ENCODE peak calls at places on chromosomes 13 and 19, in ten cellular contexts. H, X, G, M, R, W, J, Z, P and F are unnamed samples.

GRCh38 chr13:97502192-97502591 is 68.2 kb downstream of the RAP2A start:
- DNase-seq in H (peak; percentile 43), X (no peak), G (no peak), M (no peak), R (no peak), W (no peak), J (no peak), Z (peak; percentile 62), P (no peak), F (no peak)

GRCh38 chr19:8655340-8655709 is 24.9 kb downstream of the NFILZ start:
- DNase-seq in H (no peak), X (no peak), G (no peak), M (no peak), R (peak; percentile 10), W (no peak), J (no peak), Z (no peak), P (peak; percentile 50), F (no peak)

GRCh38 chr19:48330012-48330681 is 4.8 kb downstream of the EMP3 start:
- DNase-seq in H (peak; percentile 71), X (peak; percentile 87), G (peak; percentile 92), M (no peak), R (peak; percentile 95), W (peak; percentile 83), J (peak; percentile 71), Z (no peak), P (peak; percentile 85), F (peak; percentile 39)

GRCh38 chr19:28039677-28040381 is 1173.1 kb downstream of the UQCRFS1 start:
- DNase-seq in H (no peak), X (peak; percentile 85), G (no peak), M (no peak), R (peak; percentile 5), W (no peak), J (no peak), Z (no peak), P (no peak), F (no peak)

GRCh38 chr19:50461066-50461875 is 15.0 kb upstream of the EMC10 start:
- DNase-seq in H (peak; percentile 36), X (peak; percentile 43), G (peak; percentile 62), M (peak; percentile 64), R (peak; percentile 89), W (peak; percentile 36), J (no peak), Z (peak; percentile 79), P (peak; percentile 55), F (peak; percentile 48)

GRCh38 chr13:29496241-29496712 is 99.2 kb downstream of the SLC7A1 start:
- DNase-seq in H (peak; percentile 53), X (no peak), G (peak; percentile 87), M (no peak), R (peak; percentile 31), W (peak; percentile 39), J (peak; percentile 81), Z (peak; percentile 46), P (no peak), F (no peak)

GRCh38 chr13:44188257-44188656 is 185.4 kb upstream of the SERP2 start:
- DNase-seq in H (no peak), X (no peak), G (peak; percentile 91), M (peak; percentile 59), R (no peak), W (no peak), J (no peak), Z (peak; percentile 63), P (no peak), F (no peak)

GRCh38 chr19:8396563-8397203 is 6.5 kb downstream of the RAB11B start:
- DNase-seq in H (peak; percentile 71), X (peak; percentile 60), G (peak; percentile 73), M (peak; percentile 64), R (peak; percentile 69), W (peak; percentile 54), J (no peak), Z (peak; percentile 69), P (peak; percentile 66), F (no peak)

GRCh38 chr13:111177803-111178389 is 62.8 kb downstream of the ARHGEF7 start:
- DNase-seq in H (no peak), X (no peak), G (peak; percentile 88), M (peak; percentile 89), R (no peak), W (no peak), J (no peak), Z (peak; percentile 68), P (no peak), F (peak; percentile 58)

GRCh38 chr13:51364404-51365008 is 25.0 kb downstream of the SERPINE3 start:
- DNase-seq in H (no peak), X (no peak), G (no peak), M (peak; percentile 74), R (no peak), W (no peak), J (no peak), Z (peak; percentile 52), P (no peak), F (peak; percentile 84)

GRCh38 chr13:112575680-112576079 is 12.3 kb downstream of the TUBGCP3 start:
- DNase-seq in H (no peak), X (no peak), G (no peak), M (no peak), R (no peak), W (no peak), J (no peak), Z (peak; percentile 6), P (no peak), F (no peak)

GRCh38 chr13:30895773-30896172 is 10.3 kb upstream of the MEDAG start:
- DNase-seq in H (peak; percentile 52), X (no peak), G (peak; percentile 82), M (peak; percentile 87), R (no peak), W (no peak), J (peak; percentile 93), Z (peak; percentile 97), P (no peak), F (no peak)

GRCh38 chr19:42270346-42271044 is 1.4 kb downstream of the CIC start:
- DNase-seq in H (no peak), X (peak; percentile 75), G (peak; percentile 95), M (peak; percentile 70), R (peak; percentile 84), W (peak; percentile 70), J (peak; percentile 89), Z (peak; percentile 62), P (peak; percentile 63), F (no peak)

GRCh38 chr13:96492758-96493157 is 402.9 kb downstream of the HS6ST3 start:
- DNase-seq in H (no peak), X (no peak), G (no peak), M (no peak), R (no peak), W (no peak), J (no peak), Z (no peak), P (no peak), F (no peak)

GRCh38 chr19:19642506-19643157 is 825 bp downstream of the GMIP start:
- DNase-seq in H (no peak), X (no peak), G (no peak), M (no peak), R (peak; percentile 72), W (no peak), J (no peak), Z (no peak), P (peak; percentile 44), F (no peak)

GRCh38 chr13:92221916-92222315 is 823.5 kb downstream of the GPC5 start:
- DNase-seq in H (no peak), X (no peak), G (no peak), M (peak; percentile 65), R (no peak), W (no peak), J (no peak), Z (no peak), P (no peak), F (no peak)

GRCh38 chr13:37741536-37741935 is 128.0 kb downstream of the TRPC4 start:
- DNase-seq in H (no peak), X (no peak), G (peak; percentile 57), M (no peak), R (no peak), W (no peak), J (no peak), Z (no peak), P (no peak), F (no peak)

GRCh38 chr19:8363803-8364771 is at the start of gene ANGPTL4:
- DNase-seq in H (peak; percentile 77), X (peak; percentile 81), G (peak; percentile 80), M (peak; percentile 74), R (no peak), W (peak; percentile 75), J (peak; percentile 86), Z (peak; percentile 88), P (peak; percentile 24), F (no peak)

GRCh38 chr19:51965583-51965982 is 21.1 kb downstream of the ZNF350 start:
- DNase-seq in H (no peak), X (no peak), G (no peak), M (no peak), R (no peak), W (no peak), J (no peak), Z (no peak), P (no peak), F (no peak)

GRCh38 chr19:16068696-16069259 is 7.5 kb upstream of the TPM4 start:
- DNase-seq in H (no peak), X (no peak), G (no peak), M (no peak), R (no peak), W (no peak), J (no peak), Z (no peak), P (no peak), F (no peak)
- H3K4me3 ChIP-seq in H (peak overlapping the region; percentile 27), X (no peak overlapping the region), G (peak overlapping the region; percentile 86), M (peak overlapping the region; percentile 43), R (no peak overlapping the region), W (peak overlapping the region; percentile 64), J (peak overlapping the region; percentile 80), Z (peak overlapping the region; percentile 38), P (no peak overlapping the region), F (peak overlapping the region; percentile 46)

DNA sequence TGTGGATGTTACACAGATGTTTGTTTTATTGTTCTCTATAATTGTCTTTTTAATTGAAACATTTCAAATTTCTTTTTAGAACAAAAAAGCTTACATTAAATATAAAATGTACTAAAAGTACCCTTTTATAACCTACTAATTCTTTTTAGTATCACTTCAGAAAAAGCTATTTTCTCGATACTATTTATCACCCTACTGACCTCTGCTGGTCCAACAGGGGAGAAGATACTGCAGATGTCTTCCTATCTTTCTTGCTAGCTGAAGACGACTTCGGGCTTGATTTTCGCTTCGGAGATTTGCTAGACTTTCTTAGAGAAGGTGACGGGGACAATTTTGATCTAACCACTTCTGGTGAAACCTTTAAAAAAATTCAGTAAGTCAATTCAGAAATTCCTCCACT is 42.4 kb downstream of the ZC3H13 start:
- DNase-seq in H (no peak), X (no peak), G (peak; percentile 11), M (no peak), R (no peak), W (no peak), J (no peak), Z (peak; percentile 8), P (no peak), F (no peak)
- TF ChIP-seq CTCF in H (peak; percentile 26), X (no peak), G (peak; percentile 37), M (peak; percentile 51), R (peak; percentile 10), W (no peak), J (no peak), Z (peak; percentile 36), P (no peak), F (peak; percentile 48)

GRCh38 chr19:55653651-55654322 is 1.0 kb upstream of the U2AF2 start:
- DNase-seq in H (peak; percentile 97), X (peak; percentile 98), G (peak; percentile 97), M (peak; percentile 98), R (peak; percentile 99), W (peak; percentile 97), J (peak; percentile 99), Z (peak; percentile 99), P (peak; percentile 99), F (peak; percentile 98)
- H3K4me3 ChIP-seq in H (peak overlapping the region; percentile 88), X (peak overlapping the region; percentile 88), G (peak overlapping the region; percentile 86), M (peak overlapping the region; percentile 81), R (peak overlapping the region; percentile 82), W (peak overlapping the region; percentile 94), J (peak overlapping the region; percentile 77), Z (peak overlapping the region; percentile 78), P (peak overlapping the region; percentile 72), F (peak overlapping the region; percentile 73)

GRCh38 chr19:35105411-35106290 is 10.0 kb upstream of the FXYD3 start:
- DNase-seq in H (no peak), X (no peak), G (no peak), M (no peak), R (no peak), W (no peak), J (no peak), Z (no peak), P (no peak), F (no peak)
- TF ChIP-seq CTCF in H (no peak), X (no peak), G (no peak), M (no peak), R (no peak), W (no peak), J (no peak), Z (no peak), P (no peak), F (no peak)